ENCODE peak calls at places on chromosomes 2 and 18, in eight cellular contexts. One of them, this sample, is unnamed.

GRCh38 chr2:26848336-26849055 is 564 bp downstream of the DPYSL5 start:
- DNase-seq in body of pancreas: no peak
- DNase-seq in BE2C: peak; percentile 59
- DNase-seq in WERI-Rb-1: peak; percentile 77
- DNase-seq in ovary: no peak
- DNase-seq in tibial artery: no peak
- DNase-seq in cardiac muscle cell: peak; percentile 12
- DNase-seq in neural progenitor cell: peak; percentile 81
- DNase-seq in this sample: no peak

GRCh38 chr2:61277756-61278155 is 115.8 kb downstream of the C2orf74 start:
- DNase-seq in body of pancreas: no peak
- DNase-seq in BE2C: no peak
- DNase-seq in WERI-Rb-1: peak; percentile 35
- DNase-seq in ovary: no peak
- DNase-seq in tibial artery: no peak
- DNase-seq in cardiac muscle cell: no peak
- DNase-seq in neural progenitor cell: no peak
- DNase-seq in this sample: no peak

GRCh38 chr18:59501876-59502221 is 142.8 kb upstream of the LMAN1 start:
- DNase-seq in body of pancreas: no peak
- DNase-seq in BE2C: no peak
- DNase-seq in WERI-Rb-1: peak; percentile 89
- DNase-seq in ovary: no peak
- DNase-seq in tibial artery: no peak
- DNase-seq in cardiac muscle cell: no peak
- DNase-seq in neural progenitor cell: no peak
- DNase-seq in this sample: no peak

GRCh38 chr2:54456526-54457325 is 599 bp downstream of the SPTBN1 start:
- DNase-seq in body of pancreas: peak; percentile 22
- DNase-seq in BE2C: peak; percentile 50
- DNase-seq in WERI-Rb-1: peak; percentile 52
- DNase-seq in ovary: peak; percentile 65
- DNase-seq in tibial artery: no peak
- DNase-seq in cardiac muscle cell: peak; percentile 57
- DNase-seq in neural progenitor cell: peak; percentile 79
- DNase-seq in this sample: no peak

GRCh38 chr2:111011218-111011617 is 109.5 kb upstream of the BCL2L11 start:
- DNase-seq in body of pancreas: no peak
- DNase-seq in BE2C: no peak
- DNase-seq in WERI-Rb-1: no peak
- DNase-seq in ovary: no peak
- DNase-seq in tibial artery: no peak
- DNase-seq in cardiac muscle cell: no peak
- DNase-seq in neural progenitor cell: no peak
- DNase-seq in this sample: no peak

GRCh38 chr18:64982414-64983096 is 768.3 kb upstream of the CDH7 start:
- DNase-seq in body of pancreas: no peak
- DNase-seq in BE2C: peak; percentile 37
- DNase-seq in WERI-Rb-1: no peak
- DNase-seq in ovary: no peak
- DNase-seq in tibial artery: no peak
- DNase-seq in cardiac muscle cell: no peak
- DNase-seq in neural progenitor cell: no peak
- DNase-seq in this sample: no peak

GRCh38 chr2:200159829-200160781 is 146.4 kb upstream of the SPATS2L start:
- DNase-seq in body of pancreas: no peak
- DNase-seq in BE2C: no peak
- DNase-seq in WERI-Rb-1: peak; percentile 42
- DNase-seq in ovary: no peak
- DNase-seq in tibial artery: no peak
- DNase-seq in cardiac muscle cell: peak; percentile 20
- DNase-seq in neural progenitor cell: no peak
- DNase-seq in this sample: no peak

GRCh38 chr18:46946656-46947282 is 29.4 kb downstream of the KATNAL2 start:
- DNase-seq in body of pancreas: peak; percentile 83
- DNase-seq in BE2C: peak; percentile 78
- DNase-seq in WERI-Rb-1: peak; percentile 94
- DNase-seq in ovary: peak; percentile 52
- DNase-seq in tibial artery: peak; percentile 72
- DNase-seq in cardiac muscle cell: peak; percentile 87
- DNase-seq in neural progenitor cell: peak; percentile 97
- DNase-seq in this sample: peak; percentile 83

GRCh38 chr2:219446101-219446504 is 11.5 kb downstream of the SPEG start:
- DNase-seq in body of pancreas: no peak
- DNase-seq in BE2C: peak; percentile 92
- DNase-seq in WERI-Rb-1: no peak
- DNase-seq in ovary: peak; percentile 40
- DNase-seq in tibial artery: peak; percentile 78
- DNase-seq in cardiac muscle cell: peak; percentile 78
- DNase-seq in neural progenitor cell: peak; percentile 67
- DNase-seq in this sample: no peak

GRCh38 chr2:71963295-71963694 is 184.4 kb downstream of the CYP26B1 start:
- DNase-seq in body of pancreas: no peak
- DNase-seq in BE2C: no peak
- DNase-seq in WERI-Rb-1: no peak
- DNase-seq in ovary: no peak
- DNase-seq in tibial artery: no peak
- DNase-seq in cardiac muscle cell: peak; percentile 85
- DNase-seq in neural progenitor cell: no peak
- DNase-seq in this sample: no peak

GRCh38 chr2:238141541-238142318 is 3.3 kb downstream of the KLHL30 start:
- DNase-seq in body of pancreas: no peak
- DNase-seq in BE2C: no peak
- DNase-seq in WERI-Rb-1: no peak
- DNase-seq in ovary: no peak
- DNase-seq in tibial artery: no peak
- DNase-seq in cardiac muscle cell: no peak
- DNase-seq in neural progenitor cell: no peak
- DNase-seq in this sample: peak; percentile 94

GRCh38 chr2:54239427-54239826 is 16.6 kb downstream of the TSPYL6 start:
- DNase-seq in body of pancreas: no peak
- DNase-seq in BE2C: no peak
- DNase-seq in WERI-Rb-1: no peak
- DNase-seq in ovary: no peak
- DNase-seq in tibial artery: no peak
- DNase-seq in cardiac muscle cell: peak; percentile 69
- DNase-seq in neural progenitor cell: no peak
- DNase-seq in this sample: no peak

GRCh38 chr2:3594493-3595281 is at the start of gene COLEC11:
- DNase-seq in body of pancreas: no peak
- DNase-seq in BE2C: peak; percentile 89
- DNase-seq in WERI-Rb-1: no peak
- DNase-seq in ovary: peak; percentile 74
- DNase-seq in tibial artery: peak; percentile 24
- DNase-seq in cardiac muscle cell: peak; percentile 69
- DNase-seq in neural progenitor cell: peak; percentile 70
- DNase-seq in this sample: no peak
- TF ChIP-seq CTCF in body of pancreas: no peak
- TF ChIP-seq CTCF in BE2C: peak; percentile 29
- TF ChIP-seq CTCF in WERI-Rb-1: no peak
- TF ChIP-seq CTCF in ovary: peak; percentile 50
- TF ChIP-seq CTCF in tibial artery: no peak
- TF ChIP-seq CTCF in cardiac muscle cell: peak; percentile 48
- TF ChIP-seq CTCF in neural progenitor cell: peak; percentile 18
- TF ChIP-seq CTCF in this sample: no peak

DNA sequence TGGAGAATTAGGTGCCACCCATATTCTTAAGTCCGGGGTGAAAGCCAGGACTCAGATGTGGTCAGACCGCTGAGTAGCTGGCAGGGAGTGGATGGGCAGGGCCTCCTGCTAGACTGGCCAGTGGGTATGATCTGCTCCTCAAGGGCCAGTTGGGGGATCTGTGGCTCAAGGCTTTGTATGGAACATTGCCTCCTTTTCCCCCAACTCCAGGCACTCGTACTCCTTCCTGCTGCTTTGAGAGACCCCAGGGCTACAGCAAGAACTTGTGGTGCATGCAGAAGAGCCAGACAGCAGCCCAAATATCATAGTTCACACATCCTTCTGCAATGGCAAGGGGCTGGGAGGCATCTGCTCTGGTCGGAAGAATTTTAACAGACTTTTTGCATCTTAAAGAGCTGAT is 61.7 kb downstream of the PDCL3 start:
- DNase-seq in body of pancreas: no peak
- DNase-seq in BE2C: no peak
- DNase-seq in WERI-Rb-1: no peak
- DNase-seq in ovary: no peak
- DNase-seq in tibial artery: no peak
- DNase-seq in cardiac muscle cell: no peak
- DNase-seq in neural progenitor cell: no peak
- DNase-seq in this sample: no peak
- H3K27me3 ChIP-seq in body of pancreas: no peaks in the 10 kb centered on the region
- H3K27me3 ChIP-seq in BE2C: no peaks in the 10 kb centered on the region
- H3K27me3 ChIP-seq in WERI-Rb-1: peaks cover 9% of the 10 kb centered on the region
- H3K27me3 ChIP-seq in ovary: no peaks in the 10 kb centered on the region
- H3K27me3 ChIP-seq in tibial artery: no peaks in the 10 kb centered on the region
- H3K27me3 ChIP-seq in cardiac muscle cell: no peaks in the 10 kb centered on the region
- H3K27me3 ChIP-seq in neural progenitor cell: no peaks in the 10 kb centered on the region
- H3K27me3 ChIP-seq in this sample: no peaks in the 10 kb centered on the region

GRCh38 chr2:100242891-100243670 is 79.2 kb downstream of the LONRF2 start:
- DNase-seq in body of pancreas: peak; percentile 75
- DNase-seq in BE2C: peak; percentile 76
- DNase-seq in WERI-Rb-1: peak; percentile 81
- DNase-seq in ovary: peak; percentile 59
- DNase-seq in tibial artery: peak; percentile 52
- DNase-seq in cardiac muscle cell: peak; percentile 67
- DNase-seq in neural progenitor cell: peak; percentile 82
- DNase-seq in this sample: peak; percentile 56
- TF ChIP-seq CTCF in body of pancreas: peak; percentile 68
- TF ChIP-seq CTCF in BE2C: peak; percentile 68
- TF ChIP-seq CTCF in WERI-Rb-1: peak; percentile 94
- TF ChIP-seq CTCF in ovary: peak; percentile 53
- TF ChIP-seq CTCF in tibial artery: peak; percentile 75
- TF ChIP-seq CTCF in cardiac muscle cell: peak; percentile 84
- TF ChIP-seq CTCF in neural progenitor cell: peak; percentile 81
- TF ChIP-seq CTCF in this sample: peak; percentile 51

DNA sequence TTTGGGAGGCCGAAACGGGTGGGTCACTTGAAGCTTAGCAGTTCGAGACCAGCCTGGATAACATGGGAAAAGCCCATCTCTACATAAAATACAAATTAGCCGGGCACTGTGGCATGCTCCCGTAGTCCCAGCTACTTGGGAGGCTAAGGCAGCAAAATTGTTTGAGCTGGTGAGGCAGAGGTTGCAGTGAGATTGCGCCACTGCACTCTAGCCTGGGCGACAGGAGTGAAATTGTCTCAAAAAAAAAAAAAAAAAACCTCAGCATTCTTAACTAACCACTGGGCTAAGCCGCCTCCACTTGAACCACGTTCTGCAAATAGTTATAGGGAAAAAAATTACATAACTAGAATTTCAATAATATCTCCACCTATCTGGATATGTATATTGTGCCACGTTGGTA is 2.3 kb downstream of the FOXI3 start:
- DNase-seq in body of pancreas: no peak
- DNase-seq in BE2C: no peak
- DNase-seq in WERI-Rb-1: no peak
- DNase-seq in ovary: no peak
- DNase-seq in tibial artery: no peak
- DNase-seq in cardiac muscle cell: no peak
- DNase-seq in neural progenitor cell: no peak
- DNase-seq in this sample: no peak
- H3K27me3 ChIP-seq in body of pancreas: peaks cover 24% of the 10 kb centered on the region
- H3K27me3 ChIP-seq in BE2C: peaks cover 42% of the 10 kb centered on the region
- H3K27me3 ChIP-seq in WERI-Rb-1: peaks cover 84% of the 10 kb centered on the region
- H3K27me3 ChIP-seq in ovary: no peaks in the 10 kb centered on the region
- H3K27me3 ChIP-seq in tibial artery: no peaks in the 10 kb centered on the region
- H3K27me3 ChIP-seq in cardiac muscle cell: peaks cover 64% of the 10 kb centered on the region
- H3K27me3 ChIP-seq in neural progenitor cell: peaks cover 53% of the 10 kb centered on the region
- H3K27me3 ChIP-seq in this sample: peaks cover 38% of the 10 kb centered on the region

DNA sequence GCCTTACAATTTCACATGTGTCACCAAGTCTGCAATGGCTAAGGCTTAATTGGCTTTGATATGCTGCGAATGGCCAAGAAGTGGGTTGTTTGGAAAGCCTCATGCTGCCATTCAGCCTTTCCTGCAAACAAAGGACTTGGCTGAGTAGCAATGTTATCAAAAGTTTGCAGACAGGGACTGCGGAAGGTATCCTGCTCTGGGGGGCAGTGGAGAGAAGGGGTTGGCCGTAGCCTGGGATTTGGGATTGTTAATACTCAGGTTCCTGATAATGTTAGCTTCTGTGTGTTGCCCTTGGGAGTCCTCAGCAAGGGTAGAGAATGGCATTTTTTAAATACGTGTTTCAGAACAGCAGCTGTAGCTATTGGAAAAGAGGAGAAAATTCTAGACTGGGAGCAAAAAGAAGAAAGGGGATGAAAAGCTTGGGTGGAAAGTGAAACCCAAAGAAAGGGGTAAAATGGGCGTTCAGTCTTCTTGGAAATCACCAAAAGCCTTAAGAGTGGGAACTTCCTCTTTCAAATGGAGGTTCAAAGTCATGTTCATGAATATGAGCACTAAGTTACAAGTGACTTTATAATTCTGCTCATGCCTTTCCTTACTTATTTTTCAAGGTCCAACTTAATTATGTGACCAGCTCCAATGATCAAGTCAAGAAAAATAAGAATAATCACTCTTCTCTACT is 325.1 kb downstream of the RNF144A start:
- DNase-seq in body of pancreas: no peak
- DNase-seq in BE2C: no peak
- DNase-seq in WERI-Rb-1: no peak
- DNase-seq in ovary: no peak
- DNase-seq in tibial artery: no peak
- DNase-seq in cardiac muscle cell: no peak
- DNase-seq in neural progenitor cell: no peak
- DNase-seq in this sample: no peak
- TF ChIP-seq CTCF in body of pancreas: no peak
- TF ChIP-seq CTCF in BE2C: no peak
- TF ChIP-seq CTCF in WERI-Rb-1: no peak
- TF ChIP-seq CTCF in ovary: no peak
- TF ChIP-seq CTCF in tibial artery: no peak
- TF ChIP-seq CTCF in cardiac muscle cell: no peak
- TF ChIP-seq CTCF in neural progenitor cell: no peak
- TF ChIP-seq CTCF in this sample: no peak

This sample was measured in colonic mucosa.